ENCODE peak calls at places on chromosomes 3 and 15, in eight cellular contexts. A is posterior cingulate gyrus; K is stimulated activated CD8-positive, alpha-beta memory T cell treated with anti-CD3 and anti-CD28 coated beads, Interleukin-7, amount 100 ng/mL, for 1 hour; D is substantia nigra; X is PC-9; R is activated CD4-positive, alpha-beta T cell treated with anti-CD3 and anti-CD28 coated beads for 48 hours; P is endodermal cell; U is fibroblast of the aortic adventitia. Y is an unnamed sample.

GRCh38 chr15:98142584-98142983 is 182.1 kb downstream of the ARRDC4 start:
- DNase-seq in A (no peak), K (no peak), D (no peak), X (no peak), R (no peak), P (peak), U (no peak), Y (no peak)

GRCh38 chr15:59701880-59702279 is 12.8 kb upstream of the BNIP2 start:
- DNase-seq in A (no peak), K (no peak), D (no peak), X (no peak), R (no peak), P (no peak), U (no peak), Y (no peak)

GRCh38 chr3:48636149-48636548 is 888 bp upstream of the SLC26A6 start:
- DNase-seq in A (no peak), K (no peak), D (no peak), X (no peak), R (no peak), P (no peak), U (no peak), Y (no peak)

GRCh38 chr3:169886671-169887070 is 16.9 kb upstream of the LRRC31 start:
- DNase-seq in A (peak), K (no peak), D (peak), X (no peak), R (no peak), P (peak), U (peak), Y (peak)

GRCh38 chr3:173467501-173467900 is 70.0 kb downstream of the NLGN1 start:
- DNase-seq in A (no peak), K (no peak), D (no peak), X (peak), R (no peak), P (no peak), U (no peak), Y (no peak)

GRCh38 chr15:22942877-22943276 is 37.3 kb downstream of the CYFIP1 start:
- DNase-seq in A (no peak), K (no peak), D (no peak), X (no peak), R (no peak), P (no peak), U (no peak), Y (no peak)

GRCh38 chr3:24503499-24504176 is 9.0 kb upstream of the THRB start:
- DNase-seq in A (no peak), K (no peak), D (no peak), X (no peak), R (no peak), P (no peak), U (no peak), Y (no peak)

GRCh38 chr3:138220242-138220641 is 33.1 kb downstream of the ARMC8 start:
- DNase-seq in A (no peak), K (no peak), D (no peak), X (no peak), R (no peak), P (no peak), U (no peak), Y (no peak)

GRCh38 chr15:75650908-75651809 is 3.4 kb downstream of the SNX33 start:
- DNase-seq in A (no peak), K (no peak), D (no peak), X (no peak), R (no peak), P (peak), U (no peak), Y (no peak)

GRCh38 chr15:76185716-76186115 is 125.6 kb downstream of the ETFA start:
- DNase-seq in A (no peak), K (no peak), D (no peak), X (peak), R (peak), P (peak), U (peak), Y (no peak)

GRCh38 chr3:143977326-143978262 is 6.0 kb downstream of the DIPK2A start:
- DNase-seq in A (no peak), K (no peak), D (no peak), X (no peak), R (no peak), P (no peak), U (peak), Y (no peak)

GRCh38 chr3:63832395-63832794 is 13.3 kb downstream of the C3orf49 start:
- DNase-seq in A (no peak), K (no peak), D (no peak), X (no peak), R (no peak), P (no peak), U (no peak), Y (no peak)

GRCh38 chr15:41967506-41968206 is 4.7 kb downstream of the EHD4 start:
- DNase-seq in A (no peak), K (no peak), D (no peak), X (no peak), R (no peak), P (peak), U (no peak), Y (no peak)

GRCh38 chr15:94164202-94164807 is 67.1 kb upstream of the MCTP2 start:
- DNase-seq in A (no peak), K (peak), D (no peak), X (no peak), R (peak), P (peak), U (peak), Y (no peak)

GRCh38 chr3:71565976-71566375 is 17.6 kb downstream of the FOXP1 start:
- DNase-seq in A (no peak), K (no peak), D (no peak), X (no peak), R (no peak), P (no peak), U (no peak), Y (no peak)

GRCh38 chr3:58434990-58435389 is 1.4 kb upstream of the PDHB start:
- DNase-seq in A (no peak), K (no peak), D (no peak), X (no peak), R (no peak), P (peak), U (peak), Y (no peak)

GRCh38 chr3:128152419-128153155 is 694 bp upstream of the EEFSEC start:
- DNase-seq in A (no peak), K (no peak), D (no peak), X (peak), R (no peak), P (no peak), U (no peak), Y (no peak)

GRCh38 chr3:50189274-50189673 is 2.1 kb upstream of the GNAT1 start:
- DNase-seq in A (peak), K (no peak), D (peak), X (peak), R (peak), P (peak), U (peak), Y (peak)

GRCh38 chr3:63351159-63352007 is 73.3 kb downstream of the SYNPR start:
- DNase-seq in A (no peak), K (no peak), D (no peak), X (no peak), R (peak), P (no peak), U (peak), Y (no peak)

GRCh38 chr3:52831500-52832301 is 1.2 kb upstream of the ITIH4 start:
- DNase-seq in A (no peak), K (no peak), D (no peak), X (peak), R (no peak), P (no peak), U (peak), Y (no peak)